ENCODE peak calls at places on chromosomes 4 and X, in six cellular contexts. D, W, P, X, F and T are unnamed samples.

GRCh38 chrX:55264816-55265215 is at the start of gene PAGE3:
- DNase-seq in D (no peak), F (no peak), W (no peak), P (no peak), X (no peak), T (no peak)

GRCh38 chrX:115344885-115345653 is 55.6 kb downstream of the LUZP4 start:
- DNase-seq in P (peak; percentile 65), X (peak; percentile 90), W (peak; percentile 76), D (peak; percentile 75), F (peak; percentile 68), T (peak; percentile 83)

GRCh38 chr4:165625281-165625680 is 246.5 kb downstream of the CPE start:
- DNase-seq in W (no peak), X (no peak), D (no peak), P (no peak), F (no peak), T (no peak)

GRCh38 chrX:39260965-39261364 is 459.7 kb downstream of the MID1IP1 start:
- DNase-seq in W (no peak), D (no peak), X (no peak), P (no peak), F (no peak), T (no peak)

GRCh38 chr4:176343286-176343685 is 23.5 kb downstream of the SPCS3 start:
- DNase-seq in P (no peak), D (no peak), W (no peak), X (no peak), F (no peak), T (no peak)

GRCh38 chrX:47560831-47561652 is at the start of gene ARAF:
- DNase-seq in F (peak; percentile 93), X (peak; percentile 97), P (peak; percentile 96), W (peak; percentile 96), D (peak; percentile 97), T (peak; percentile 93)

GRCh38 chr4:140162596-140162995 is 8.6 kb upstream of the MAML3 start:
- DNase-seq in W (no peak), X (no peak), F (no peak), P (no peak), D (no peak), T (no peak)

GRCh38 chr4:88660446-88661294 is 37.0 kb downstream of the NAP1L5 start:
- DNase-seq in F (no peak), X (no peak), P (no peak), D (no peak), W (peak; percentile 26), T (no peak)

GRCh38 chrX:13265549-13266132 is 54.2 kb downstream of the ATXN3L start:
- DNase-seq in D (no peak), X (no peak), W (no peak), P (no peak), F (no peak), T (no peak)

GRCh38 chr4:20252656-20253271 is 1.1 kb downstream of the SLIT2 start:
- DNase-seq in P (no peak), X (peak; percentile 31), W (peak; percentile 11), D (peak; percentile 26), F (peak; percentile 20), T (peak; percentile 46)

GRCh38 chr4:77783881-77784280 is 35.3 kb downstream of the CNOT6L start:
- DNase-seq in F (no peak), W (no peak), X (no peak), D (no peak), P (no peak), T (no peak)
- H3K4me1 ChIP-seq in F (peaks cover 5% of the 10 kb centered on the region), W (peaks cover 13% of the 10 kb centered on the region), X (peaks cover 1% of the 10 kb centered on the region), D (peaks cover 34% of the 10 kb centered on the region), P (peaks cover 54% of the 10 kb centered on the region), T (peaks cover 12% of the 10 kb centered on the region)

GRCh38 chr4:26008737-26009136 is 94.7 kb downstream of the SMIM20 start:
- DNase-seq in X (no peak), F (no peak), P (no peak), W (no peak), D (no peak), T (no peak)
- TF ChIP-seq POLR2A in X (no peak), F (no peak), P (no peak), W (no peak), D (no peak), T (no peak)

DNA sequence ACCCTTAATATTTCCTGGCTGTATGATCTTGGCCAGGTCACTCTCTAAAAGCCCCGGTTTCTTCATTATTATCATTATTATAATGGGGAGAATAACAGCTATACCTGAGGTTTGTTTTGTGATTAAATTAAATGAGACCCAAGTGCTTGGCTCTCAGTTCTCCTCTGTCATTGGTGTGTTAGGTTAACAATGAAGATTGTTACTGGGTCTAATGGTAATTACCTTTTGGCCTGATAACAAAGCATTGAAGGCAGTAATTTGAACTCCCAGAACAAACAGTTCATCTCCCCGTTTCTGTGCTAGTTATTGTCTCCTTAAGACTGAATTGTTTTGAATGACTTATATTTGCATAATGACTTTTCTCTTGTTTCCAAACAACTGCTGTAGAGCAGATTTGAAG is 6.8 kb upstream of the ANAPC4 start:
- DNase-seq in X (no peak), W (no peak), D (no peak), P (no peak), F (no peak), T (no peak)
- H3K4me3 ChIP-seq in X (no peak overlapping the region), W (no peak overlapping the region), D (no peak overlapping the region), P (no peak overlapping the region), F (no peak overlapping the region), T (no peak overlapping the region)

GRCh38 chr4:89871211-89871610 is 23.4 kb upstream of the MMRN1 start:
- DNase-seq in D (no peak), P (no peak), W (no peak), F (no peak), X (no peak), T (no peak)

GRCh38 chr4:89868261-89868660 is 26.4 kb upstream of the MMRN1 start:
- DNase-seq in X (no peak), P (no peak), D (no peak), F (no peak), W (no peak), T (no peak)

GRCh38 chr4:89863533-89863932 is 26.6 kb upstream of the SNCA start:
- DNase-seq in F (no peak), P (no peak), D (no peak), W (no peak), X (no peak), T (no peak)

DNA sequence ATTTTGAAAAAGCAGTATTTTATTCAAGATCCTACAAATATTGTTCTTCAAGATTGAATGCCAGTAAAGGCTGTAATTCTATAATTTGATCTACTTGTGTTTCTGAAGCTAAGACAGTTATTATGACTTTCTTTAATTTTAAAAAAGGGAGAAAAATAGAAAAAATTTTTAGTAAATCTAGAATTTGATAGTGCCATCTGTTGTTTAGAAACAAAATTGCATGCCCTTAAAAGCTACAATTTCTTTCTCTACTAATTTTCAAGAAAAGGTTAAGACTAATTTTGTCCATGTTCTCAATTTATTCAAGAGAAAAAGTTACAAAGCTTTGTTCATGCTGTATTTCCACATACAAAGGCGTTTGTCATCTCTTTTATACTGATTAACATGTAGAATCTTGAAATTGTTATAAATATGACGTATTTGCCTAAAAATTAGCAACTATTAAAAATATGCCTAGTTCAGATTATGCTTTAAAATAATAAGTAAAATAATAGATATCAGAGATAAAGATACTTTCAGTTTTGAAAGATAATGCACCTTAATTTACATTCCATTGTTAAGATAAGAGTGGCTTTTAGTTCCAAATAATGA is 25.6 kb upstream of the MMRN1 start:
- DNase-seq in F (no peak), W (no peak), X (no peak), P (no peak), D (no peak), T (no peak)
- H3K4me1 ChIP-seq in F (no peaks in the 10 kb centered on the region), W (no peaks in the 10 kb centered on the region), X (no peaks in the 10 kb centered on the region), P (no peaks in the 10 kb centered on the region), D (no peaks in the 10 kb centered on the region), T (no peaks in the 10 kb centered on the region)